ENCODE peak calls at places on chromosomes 1 and 21, in seven cellular contexts. C, Q, B, U, K, V and E are unnamed samples.

GRCh38 chr1:154716012-154716411 is 108.0 kb upstream of the ADAR start:
- DNase-seq in Q (peak; percentile 18), B (peak; percentile 53), C (no peak), K (no peak), V (no peak), U (peak; percentile 54), E (no peak)

GRCh38 chr1:1437033-1437903 is 1.8 kb downstream of the VWA1 start:
- DNase-seq in K (no peak), V (no peak), B (no peak), C (no peak), U (no peak), Q (no peak), E (no peak)

GRCh38 chr1:40831001-40831732 is 31.0 kb downstream of the CITED4 start:
- DNase-seq in C (no peak), K (no peak), V (no peak), Q (no peak), B (no peak), U (no peak), E (no peak)

GRCh38 chr21:29939859-29940245 is at the start of gene GRIK1:
- DNase-seq in V (no peak), K (no peak), C (peak; percentile 4), B (peak; percentile 15), U (no peak), Q (no peak), E (no peak)

GRCh38 chr21:16040601-16041000 is 310.8 kb downstream of the USP25 start:
- DNase-seq in B (peak; percentile 37), K (no peak), C (peak; percentile 54), V (no peak), U (no peak), Q (peak; percentile 46), E (no peak)

GRCh38 chr1:191696371-191696770 is 461.9 kb upstream of the RGS18 start:
- DNase-seq in Q (no peak), K (no peak), B (no peak), U (no peak), V (no peak), C (no peak), E (no peak)

GRCh38 chr1:69814926-69815325 is 247.2 kb downstream of the LRRC7 start:
- DNase-seq in V (no peak), B (peak; percentile 1), U (no peak), Q (no peak), K (no peak), C (no peak), E (no peak)

GRCh38 chr1:222459652-222460051 is 88.3 kb downstream of the HHIPL2 start:
- DNase-seq in V (no peak), K (no peak), B (no peak), Q (no peak), U (no peak), C (no peak), E (no peak)

GRCh38 chr1:229238674-229239415 is 32.1 kb upstream of the RAB4A start:
- DNase-seq in U (no peak), Q (no peak), V (no peak), C (peak; percentile 40), B (peak; percentile 65), K (no peak), E (no peak)

GRCh38 chr1:113459279-113459678 is 69.0 kb downstream of the MAGI3 start:
- DNase-seq in U (no peak), B (peak; percentile 28), K (no peak), V (no peak), C (no peak), Q (peak; percentile 24), E (no peak)

GRCh38 chr1:5637171-5637570 is 355.1 kb downstream of the NPHP4 start:
- DNase-seq in B (peak; percentile 40), V (no peak), C (no peak), Q (no peak), U (no peak), K (peak; percentile 8), E (no peak)

GRCh38 chr1:151146416-151147131 is at the start of gene SEMA6C:
- DNase-seq in Q (peak; percentile 92), V (peak; percentile 80), K (peak; percentile 85), B (peak; percentile 92), U (peak; percentile 95), C (peak; percentile 90), E (peak; percentile 78)

GRCh38 chr1:182739545-182739944 is 50.0 kb upstream of the NPL start:
- DNase-seq in B (no peak), V (no peak), K (no peak), U (no peak), C (no peak), Q (no peak), E (peak; percentile 12)

GRCh38 chr1:30704271-30704670 is 19.1 kb downstream of the MATN1 start:
- DNase-seq in V (no peak), Q (peak; percentile 43), B (peak; percentile 32), U (peak; percentile 64), C (no peak), K (no peak), E (no peak)

GRCh38 chr1:50976111-50976889 is 6.3 kb downstream of the CDKN2C start:
- DNase-seq in U (no peak), V (no peak), K (peak; percentile 39), Q (no peak), C (no peak), B (no peak), E (no peak)

GRCh38 chr1:199020046-199020445 is 381.2 kb downstream of the PTPRC start:
- DNase-seq in C (no peak), K (no peak), Q (no peak), V (no peak), B (no peak), U (no peak), E (no peak)

GRCh38 chr1:117363591-117364048 is 3.6 kb upstream of the MAN1A2 start:
- DNase-seq in Q (no peak), V (no peak), K (no peak), U (no peak), B (peak; percentile 49), C (no peak), E (no peak)
- TF ChIP-seq CTCF in Q (no peak), V (no peak), K (no peak), U (no peak), B (no peak), C (no peak), E (no peak)

GRCh38 chr1:167438171-167439138 is 79.9 kb downstream of the CD247 start:
- DNase-seq in Q (no peak), K (no peak), V (no peak), B (no peak), C (no peak), U (no peak), E (no peak)

GRCh38 chr1:167440345-167440744 is 78.0 kb downstream of the CD247 start:
- DNase-seq in C (no peak), K (no peak), B (no peak), Q (no peak), U (no peak), V (no peak), E (no peak)

GRCh38 chr1:167441222-167441621 is 77.1 kb downstream of the CD247 start:
- DNase-seq in Q (no peak), V (no peak), C (no peak), B (no peak), K (no peak), U (no peak), E (no peak)

GRCh38 chr1:167440776-167441175 is 77.6 kb downstream of the CD247 start:
- DNase-seq in B (no peak), C (no peak), K (no peak), Q (no peak), V (no peak), U (no peak), E (no peak)

DNA sequence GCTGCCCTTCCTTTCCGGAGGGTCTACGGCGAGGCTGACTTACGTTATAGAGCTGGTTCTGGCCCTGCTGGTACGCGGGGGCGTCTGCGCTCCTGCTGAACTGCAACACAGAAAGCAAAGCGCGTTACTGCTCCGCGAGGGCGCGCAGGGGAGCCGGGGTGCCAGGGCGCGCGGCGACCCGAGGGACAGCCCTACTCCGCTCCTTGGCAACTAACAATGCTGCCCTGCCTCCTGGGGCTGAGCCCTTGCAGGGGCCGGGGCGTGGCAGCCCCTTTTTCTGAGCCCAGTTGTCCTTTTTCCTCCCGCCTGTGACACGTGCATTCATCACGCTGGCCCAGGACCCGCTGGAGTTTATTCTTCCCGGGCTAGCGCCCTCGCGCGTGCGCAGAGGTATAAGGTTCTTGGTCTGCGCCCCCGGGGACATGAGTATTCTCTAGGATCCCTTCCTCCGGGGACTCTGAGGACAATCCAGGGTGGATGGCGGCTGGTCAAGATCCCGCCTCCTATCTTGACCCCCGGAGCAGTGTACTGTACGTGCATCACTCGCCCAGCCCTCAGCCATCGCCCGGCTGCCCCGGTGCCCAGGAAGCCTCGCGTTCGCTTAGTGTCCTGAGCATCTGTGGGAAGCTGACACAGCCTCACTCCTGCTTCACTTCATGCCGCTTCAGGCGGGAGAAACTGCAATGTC is 78.9 kb downstream of the CD247 start:
- DNase-seq in V (no peak), Q (peak; percentile 32), U (no peak), B (peak; percentile 42), C (peak; percentile 34), K (peak; percentile 71), E (peak; percentile 30)
- TF ChIP-seq CTCF in V (no peak), Q (no peak), U (no peak), B (peak; percentile 26), C (peak; percentile 24), K (peak; percentile 72), E (peak; percentile 27)

DNA sequence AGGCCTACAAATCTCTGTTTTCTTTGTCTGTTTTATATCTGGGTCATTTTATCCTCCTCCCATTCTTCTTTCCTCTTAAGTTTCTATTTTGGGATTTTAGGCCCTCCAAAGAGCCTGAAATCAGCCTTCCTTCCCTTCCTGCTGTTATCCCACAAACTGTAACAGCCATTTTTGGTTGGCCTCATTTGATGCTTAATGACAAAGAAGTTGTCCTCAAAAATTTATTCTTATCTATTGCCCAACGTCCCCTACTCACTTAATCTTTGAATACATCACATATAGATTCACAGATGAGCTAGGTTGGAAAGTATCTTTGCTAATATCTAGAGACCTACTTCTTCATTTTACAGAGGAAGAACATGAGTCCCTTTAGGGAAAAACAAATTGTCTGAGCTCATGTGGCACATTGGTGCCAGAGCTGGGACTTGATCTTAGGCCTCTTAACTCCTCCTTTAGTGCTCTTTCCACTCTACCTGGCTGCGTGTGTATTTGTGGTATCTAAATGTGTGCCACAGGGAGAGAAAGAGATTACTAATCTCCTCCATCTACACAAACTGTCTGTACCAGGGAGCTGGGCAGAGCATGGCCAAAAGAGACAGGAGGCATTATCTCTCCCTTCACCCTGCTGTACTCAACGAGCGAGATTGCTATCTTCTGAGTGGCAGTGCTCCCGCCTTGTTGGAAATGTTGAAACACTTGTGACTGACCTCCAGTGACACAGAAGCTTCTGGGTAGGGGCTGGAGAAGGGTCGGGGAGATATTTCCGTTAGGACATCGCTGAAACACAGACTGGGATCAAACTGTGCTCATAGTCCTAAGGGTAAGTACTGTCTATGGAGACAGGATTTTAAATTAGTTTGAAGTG is 30.1 kb downstream of the RHEX start:
- DNase-seq in V (no peak), C (no peak), U (no peak), K (no peak), B (no peak), Q (no peak), E (no peak)
- TF ChIP-seq CTCF in V (no peak), C (no peak), U (no peak), K (no peak), B (no peak), Q (no peak), E (no peak)

DNA sequence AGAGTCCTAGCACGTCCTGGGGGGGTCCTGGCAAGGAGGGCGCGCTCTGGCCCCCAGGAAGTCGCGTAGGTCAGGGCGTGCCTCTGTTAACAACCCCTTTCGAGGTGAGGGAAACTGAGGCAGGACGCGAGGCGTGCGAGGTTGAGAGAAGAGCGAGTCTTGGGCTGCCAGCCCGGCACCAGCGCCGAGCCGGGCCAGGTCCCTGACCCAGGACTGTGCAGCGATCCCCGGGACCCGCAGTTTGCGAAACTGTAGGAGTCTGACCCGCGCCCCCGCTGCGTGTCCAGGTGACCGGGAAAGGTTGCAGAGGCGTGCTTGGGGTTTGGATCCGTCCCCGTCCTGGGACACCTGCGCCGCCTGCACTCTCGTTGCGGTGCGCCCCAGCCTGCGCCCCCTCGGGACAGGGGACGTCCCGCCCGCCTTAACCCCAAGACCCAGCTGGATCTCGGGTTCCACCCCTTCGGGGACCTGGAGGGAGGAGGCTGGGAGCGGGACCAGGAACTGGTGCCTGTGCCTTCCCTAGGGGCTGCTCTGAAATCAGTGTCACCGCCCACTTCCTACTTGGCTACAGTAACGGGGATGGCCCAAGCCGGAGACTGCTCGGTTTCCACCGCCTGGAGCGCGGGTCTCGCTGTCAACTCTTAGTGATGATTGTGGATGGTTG is 493 bp downstream of the DISC1 start:
- DNase-seq in K (no peak), U (peak; percentile 66), B (peak; percentile 29), Q (peak; percentile 40), V (peak; percentile 46), C (peak; percentile 45), E (peak; percentile 23)
- TF ChIP-seq CTCF in K (no peak), U (no peak), B (no peak), Q (no peak), V (no peak), C (no peak), E (no peak)